ENCODE peak calls at places on chromosome 22, in five cellular contexts. Z, K, O, I and Y are unnamed samples.

GRCh38 chr22:17884951-17885350 is 110.7 kb upstream of the BID start:
- DNase-seq in Z (no peak), K (no peak), O (peak; percentile 33), I (no peak), Y (no peak)

GRCh38 chr22:42064629-42065028 is 6.0 kb downstream of the NAGA start:
- DNase-seq in Z (no peak), K (no peak), O (no peak), I (no peak), Y (no peak)

GRCh38 chr22:43131773-43132501 is 11.3 kb downstream of the MCAT start:
- DNase-seq in Z (no peak), K (no peak), O (no peak), I (no peak), Y (no peak)

GRCh38 chr22:49666146-49666809 is 161.4 kb downstream of the BRD1 start:
- DNase-seq in Z (no peak), K (no peak), O (no peak), I (no peak), Y (no peak)

GRCh38 chr22:45262931-45263789 is 21.6 kb upstream of the UPK3A start:
- DNase-seq in Z (no peak), K (no peak), O (no peak), I (peak; percentile 89), Y (peak; percentile 85)

GRCh38 chr22:44128961-44129613 is 51.6 kb upstream of the PARVG start:
- DNase-seq in Z (no peak), K (no peak), O (no peak), I (no peak), Y (no peak)

GRCh38 chr22:37025500-37026070 is 6.0 kb downstream of the MPST start:
- DNase-seq in Z (no peak), K (no peak), O (no peak), I (no peak), Y (no peak)

GRCh38 chr22:45579806-45580702 is 77.4 kb downstream of the FBLN1 start:
- DNase-seq in Z (no peak), K (no peak), O (no peak), I (no peak), Y (no peak)

GRCh38 chr22:37053310-37054077 is 2.0 kb downstream of the KCTD17 start:
- DNase-seq in Z (no peak), K (no peak), O (no peak), I (no peak), Y (no peak)

GRCh38 chr22:28142361-28142801 is 223.3 kb upstream of the PITPNB start:
- DNase-seq in Z (peak; percentile 92), K (peak; percentile 45), O (peak; percentile 86), I (no peak), Y (no peak)

GRCh38 chr22:20128902-20129746 is 2.5 kb upstream of the ZDHHC8 start:
- DNase-seq in Z (peak; percentile 26), K (no peak), O (no peak), I (peak; percentile 43), Y (no peak)

GRCh38 chr22:39444937-39445465 is 11.8 kb upstream of the MGAT3 start:
- DNase-seq in Z (no peak), K (no peak), O (no peak), I (no peak), Y (no peak)

GRCh38 chr22:26589367-26589844 is 526 bp downstream of the TPST2 start:
- DNase-seq in Z (peak; percentile 47), K (peak; percentile 14), O (no peak), I (no peak), Y (peak; percentile 43)

GRCh38 chr22:50085211-50085999 is at the start of gene MLC1:
- DNase-seq in Z (peak; percentile 89), K (no peak), O (no peak), I (no peak), Y (no peak)

GRCh38 chr22:50201191-50202129 is 649 bp downstream of the SELENOO start:
- DNase-seq in Z (peak; percentile 58), K (no peak), O (no peak), I (no peak), Y (no peak)

GRCh38 chr22:35596821-35597220 is 20.3 kb downstream of the MB start:
- DNase-seq in Z (peak; percentile 31), K (no peak), O (no peak), I (no peak), Y (no peak)

GRCh38 chr22:33865248-33865647 is 55.0 kb downstream of the LARGE1 start:
- DNase-seq in Z (no peak), K (no peak), O (no peak), I (no peak), Y (no peak)

GRCh38 chr22:19942886-19943664 is 1.5 kb upstream of the TXNRD2 start:
- DNase-seq in Z (peak; percentile 87), K (peak; percentile 51), O (peak; percentile 68), I (no peak), Y (no peak)

GRCh38 chr22:39325392-39325932 is 6.0 kb upstream of the RPL3 start:
- DNase-seq in Z (no peak), K (no peak), O (no peak), I (no peak), Y (no peak)

GRCh38 chr22:50189184-50189848 is 3.6 kb downstream of the TRABD start:
- DNase-seq in Z (no peak), K (no peak), O (no peak), I (no peak), Y (no peak)

GRCh38 chr22:33018232-33018864 is 39.8 kb downstream of the SYN3 start:
- DNase-seq in Z (peak; percentile 70), K (peak; percentile 25), O (no peak), I (peak; percentile 61), Y (peak; percentile 11)

GRCh38 chr22:21624120-21624879 is 5.5 kb downstream of the YDJC start:
- DNase-seq in Z (peak; percentile 38), K (no peak), O (no peak), I (no peak), Y (no peak)

GRCh38 chr22:36339171-36340065 is 48.3 kb downstream of the MYH9 start:
- DNase-seq in Z (peak; percentile 80), K (no peak), O (peak; percentile 79), I (no peak), Y (no peak)

GRCh38 chr22:45155050-45155840 is 8.5 kb upstream of the NUP50 start:
- DNase-seq in Z (no peak), K (no peak), O (peak; percentile 47), I (no peak), Y (no peak)

GRCh38 chr22:46260038-46260437 is 3.1 kb downstream of the PKDREJ start:
- DNase-seq in Z (no peak), K (no peak), O (no peak), I (no peak), Y (no peak)